ENCODE peak calls at places on chromosomes 13 and 19, in four cellular contexts. One of them, this sample, is unnamed.

GRCh38 chr19:47778954-47779351 is 450 bp downstream of the SELENOW start:
- DNase-seq in lung: peak
- DNase-seq in upper lobe of left lung: peak
- DNase-seq in fibroblast of lung: peak
- DNase-seq in this sample: peak

GRCh38 chr13:23902975-23903905 is 5.9 kb upstream of the C1QTNF9B start:
- DNase-seq in lung: no peak
- DNase-seq in upper lobe of left lung: no peak
- DNase-seq in fibroblast of lung: no peak
- DNase-seq in this sample: no peak

GRCh38 chr19:18225702-18226468 is at the start of gene PDE4C:
- DNase-seq in lung: no peak
- DNase-seq in upper lobe of left lung: no peak
- DNase-seq in fibroblast of lung: no peak
- DNase-seq in this sample: no peak

GRCh38 chr19:19410553-19411550 is 5.4 kb downstream of the GATAD2A start:
- DNase-seq in lung: no peak
- DNase-seq in upper lobe of left lung: no peak
- DNase-seq in fibroblast of lung: no peak
- DNase-seq in this sample: no peak

GRCh38 chr13:89066868-89067466 is 1395.8 kb downstream of the SLITRK5 start:
- DNase-seq in lung: peak
- DNase-seq in upper lobe of left lung: no peak
- DNase-seq in fibroblast of lung: peak
- DNase-seq in this sample: no peak

GRCh38 chr19:55229145-55229788 is 704 bp upstream of the TMEM86B start:
- DNase-seq in lung: no peak
- DNase-seq in upper lobe of left lung: no peak
- DNase-seq in fibroblast of lung: no peak
- DNase-seq in this sample: no peak

GRCh38 chr19:342128-342455 is 2.5 kb downstream of the MIER2 start:
- DNase-seq in lung: no peak
- DNase-seq in upper lobe of left lung: peak
- DNase-seq in fibroblast of lung: no peak
- DNase-seq in this sample: no peak

GRCh38 chr13:50531917-50532899 is 311.3 kb downstream of the DLEU7 start:
- DNase-seq in lung: no peak
- DNase-seq in upper lobe of left lung: no peak
- DNase-seq in fibroblast of lung: peak
- DNase-seq in this sample: no peak

GRCh38 chr19:35153701-35154534 is 617 bp upstream of the FXYD5 start:
- DNase-seq in lung: no peak
- DNase-seq in upper lobe of left lung: peak
- DNase-seq in fibroblast of lung: peak
- DNase-seq in this sample: no peak

GRCh38 chr13:67416047-67416925 is 186.2 kb upstream of the PCDH9 start:
- DNase-seq in lung: no peak
- DNase-seq in upper lobe of left lung: peak
- DNase-seq in fibroblast of lung: peak
- DNase-seq in this sample: no peak

GRCh38 chr19:22421797-22422196 is 349 bp downstream of the ZNF98 start:
- DNase-seq in lung: no peak
- DNase-seq in upper lobe of left lung: no peak
- DNase-seq in fibroblast of lung: no peak
- DNase-seq in this sample: no peak

GRCh38 chr13:63198076-63198475 is 1782.4 kb upstream of the PCDH20 start:
- DNase-seq in lung: peak
- DNase-seq in upper lobe of left lung: peak
- DNase-seq in fibroblast of lung: peak
- DNase-seq in this sample: no peak

GRCh38 chr19:58129284-58129683 is 21.3 kb downstream of the ZNF329 start:
- DNase-seq in lung: no peak
- DNase-seq in upper lobe of left lung: no peak
- DNase-seq in fibroblast of lung: no peak
- DNase-seq in this sample: no peak

GRCh38 chr19:5086725-5087439 is 118.0 kb downstream of the KDM4B start:
- DNase-seq in lung: no peak
- DNase-seq in upper lobe of left lung: no peak
- DNase-seq in fibroblast of lung: no peak
- DNase-seq in this sample: peak

GRCh38 chr13:46553521-46553885 is 533 bp downstream of the LRCH1 start:
- DNase-seq in lung: no peak
- DNase-seq in upper lobe of left lung: no peak
- DNase-seq in fibroblast of lung: no peak
- DNase-seq in this sample: no peak

GRCh38 chr19:15253513-15253912 is 21.3 kb upstream of the EPHX3 start:
- DNase-seq in lung: no peak
- DNase-seq in upper lobe of left lung: no peak
- DNase-seq in fibroblast of lung: no peak
- DNase-seq in this sample: no peak

GRCh38 chr19:38394488-38394887 is 6.0 kb downstream of the SPRED3 start:
- DNase-seq in lung: no peak
- DNase-seq in upper lobe of left lung: no peak
- DNase-seq in fibroblast of lung: no peak
- DNase-seq in this sample: no peak

DNA sequence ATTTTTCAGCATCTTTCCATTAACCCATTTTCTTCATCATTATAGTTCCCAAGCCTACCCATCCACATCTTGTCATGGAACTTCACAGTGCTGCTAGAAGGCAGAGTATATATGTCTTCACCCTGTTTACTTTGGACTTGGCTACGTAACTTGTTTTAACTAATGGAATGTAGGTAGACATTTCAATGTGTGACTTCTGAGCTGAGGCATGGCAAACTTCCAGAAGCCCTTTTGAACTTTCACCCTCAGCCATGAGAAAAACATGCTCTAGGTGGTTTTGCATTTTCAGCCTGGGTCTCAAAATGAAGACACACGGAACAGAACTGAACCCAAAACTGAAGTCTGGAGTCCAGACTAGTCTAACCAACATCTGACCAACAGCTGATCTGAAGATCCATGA is 3.2 kb downstream of the TEX30 start:
- DNase-seq in lung: no peak
- DNase-seq in upper lobe of left lung: no peak
- DNase-seq in fibroblast of lung: no peak
- DNase-seq in this sample: no peak
- H3K27ac ChIP-seq in lung: no peak
- H3K27ac ChIP-seq in upper lobe of left lung: no peak
- H3K27ac ChIP-seq in fibroblast of lung: no peak
- H3K27ac ChIP-seq in this sample: no peak

GRCh38 chr19:45419396-45419795 is 4.3 kb downstream of the ERCC1 start:
- DNase-seq in lung: no peak
- DNase-seq in upper lobe of left lung: peak
- DNase-seq in fibroblast of lung: no peak
- DNase-seq in this sample: no peak

GRCh38 chr19:45421953-45422498 is 1.7 kb downstream of the ERCC1 start:
- DNase-seq in lung: no peak
- DNase-seq in upper lobe of left lung: no peak
- DNase-seq in fibroblast of lung: no peak
- DNase-seq in this sample: no peak

GRCh38 chr19:45419895-45420294 is 3.8 kb downstream of the ERCC1 start:
- DNase-seq in lung: no peak
- DNase-seq in upper lobe of left lung: no peak
- DNase-seq in fibroblast of lung: no peak
- DNase-seq in this sample: no peak

GRCh38 chr19:45420356-45420755 is 3.4 kb downstream of the ERCC1 start:
- DNase-seq in lung: no peak
- DNase-seq in upper lobe of left lung: no peak
- DNase-seq in fibroblast of lung: no peak
- DNase-seq in this sample: no peak

DNA sequence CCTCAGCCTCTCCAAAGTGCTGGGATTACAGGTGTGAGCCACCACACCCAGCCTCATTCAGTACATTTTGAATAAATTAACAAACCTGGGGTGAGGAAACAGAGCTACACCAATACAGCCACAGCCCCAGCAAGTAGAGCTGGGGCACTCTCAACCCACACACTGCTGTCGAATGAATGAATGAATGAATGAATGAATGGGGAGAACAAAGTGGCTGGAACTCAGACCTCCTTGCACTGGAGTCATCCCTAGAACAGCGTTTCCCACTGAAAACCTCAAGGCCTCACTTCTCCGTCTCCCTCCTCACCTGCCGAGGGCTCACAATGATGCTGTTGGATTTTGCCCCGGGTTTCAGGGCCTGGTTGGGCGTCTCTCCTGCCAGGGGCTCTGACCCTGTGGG is 2.8 kb downstream of the ERCC1 start:
- DNase-seq in lung: no peak
- DNase-seq in upper lobe of left lung: no peak
- DNase-seq in fibroblast of lung: no peak
- DNase-seq in this sample: no peak
- H3K27ac ChIP-seq in lung: no peak
- H3K27ac ChIP-seq in upper lobe of left lung: no peak
- H3K27ac ChIP-seq in fibroblast of lung: no peak
- H3K27ac ChIP-seq in this sample: no peak

GRCh38 chr19:2634228-2634951 is 68.1 kb downstream of the GNG7 start:
- DNase-seq in lung: peak
- DNase-seq in upper lobe of left lung: peak
- DNase-seq in fibroblast of lung: no peak
- DNase-seq in this sample: no peak
- H3K27ac ChIP-seq in lung: peak
- H3K27ac ChIP-seq in upper lobe of left lung: peak
- H3K27ac ChIP-seq in fibroblast of lung: no peak
- H3K27ac ChIP-seq in this sample: no peak

GRCh38 chr13:114136576-114136975 is 4.2 kb upstream of the RASA3 start:
- DNase-seq in lung: no peak
- DNase-seq in upper lobe of left lung: no peak
- DNase-seq in fibroblast of lung: no peak
- DNase-seq in this sample: no peak
- H3K27ac ChIP-seq in lung: no peak
- H3K27ac ChIP-seq in upper lobe of left lung: no peak
- H3K27ac ChIP-seq in fibroblast of lung: no peak
- H3K27ac ChIP-seq in this sample: no peak

DNA sequence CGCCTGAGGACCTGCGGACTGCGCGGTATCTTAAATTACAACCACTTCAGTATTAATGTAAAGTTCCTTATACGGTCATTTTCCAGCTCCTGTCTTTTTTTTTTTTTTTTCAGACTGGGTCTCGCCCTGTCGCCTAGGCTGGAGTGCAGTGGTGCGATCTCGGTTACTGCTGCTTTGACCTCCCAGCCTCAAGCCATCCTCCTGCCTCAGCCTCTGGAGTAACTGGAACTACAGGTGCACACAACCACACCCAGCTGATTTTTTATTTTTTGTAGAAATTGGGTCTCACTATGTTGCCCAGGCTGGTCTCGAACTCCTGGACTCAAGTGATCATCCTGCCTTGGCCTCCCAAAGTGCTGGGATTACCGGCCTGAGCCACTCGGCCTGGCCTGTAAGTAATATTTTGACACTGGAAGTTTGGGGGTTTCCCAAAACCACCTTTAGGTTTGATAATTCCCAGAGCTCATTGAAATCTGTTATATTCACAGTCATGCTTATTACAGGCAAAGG is 406 bp upstream of the EID2B start:
- DNase-seq in lung: no peak
- DNase-seq in upper lobe of left lung: no peak
- DNase-seq in fibroblast of lung: no peak
- DNase-seq in this sample: no peak
- H3K27ac ChIP-seq in lung: no peak
- H3K27ac ChIP-seq in upper lobe of left lung: peak
- H3K27ac ChIP-seq in fibroblast of lung: no peak
- H3K27ac ChIP-seq in this sample: peak

GRCh38 chr13:97384366-97384765 is 49.6 kb upstream of the RAP2A start:
- DNase-seq in lung: no peak
- DNase-seq in upper lobe of left lung: no peak
- DNase-seq in fibroblast of lung: no peak
- DNase-seq in this sample: no peak
- H3K27ac ChIP-seq in lung: peak
- H3K27ac ChIP-seq in upper lobe of left lung: peak
- H3K27ac ChIP-seq in fibroblast of lung: no peak
- H3K27ac ChIP-seq in this sample: no peak

This sample was measured in gastrocnemius medialis.